ENCODE peak calls at places on chromosomes 3 and 15, in nine cellular contexts. K is fibroblast of the aortic adventitia, Y is upper lobe of right lung, X is choroid plexus epithelial cell, V is lung, J is type B pancreatic cell, O is K562, T is B cell, Q is WTC11. L is an unnamed sample.

GRCh38 chr15:88482263-88482662 is 14.8 kb downstream of the MRPS11 start:
- DNase-seq in K (no peak), Y (no peak), X (no peak), V (no peak), J (no peak), O (no peak), T (no peak), Q (no peak), L (no peak)

GRCh38 chr3:119352235-119352634 is 58.1 kb downstream of the ARHGAP31 start:
- DNase-seq in K (no peak), Y (no peak), X (peak; percentile 63), V (no peak), J (no peak), O (no peak), T (peak; percentile 29), Q (no peak), L (no peak)

GRCh38 chr3:123590685-123591450 is 6.0 kb upstream of the HACD2 start:
- DNase-seq in K (no peak), Y (no peak), X (no peak), V (no peak), J (no peak), O (no peak), T (no peak), Q (no peak), L (no peak)

GRCh38 chr3:183818706-183819624 is 6.4 kb downstream of the MAP6D1 start:
- DNase-seq in K (no peak), Y (no peak), X (no peak), V (no peak), J (no peak), O (no peak), T (no peak), Q (no peak), L (no peak)

GRCh38 chr3:108518895-108519294 is 8.5 kb upstream of the MYH15 start:
- DNase-seq in K (peak; percentile 12), Y (no peak), X (peak; percentile 54), V (no peak), J (no peak), O (no peak), T (no peak), Q (no peak), L (no peak)

GRCh38 chr15:80550219-80550909 is 144.7 kb upstream of the ABHD17C start:
- DNase-seq in K (peak; percentile 97), Y (no peak), X (peak; percentile 99), V (no peak), J (no peak), O (no peak), T (no peak), Q (no peak), L (no peak)

GRCh38 chr3:49899815-49900214 is 3.9 kb downstream of the MST1R start:
- DNase-seq in K (no peak), Y (no peak), X (peak; percentile 43), V (no peak), J (no peak), O (peak; percentile 40), T (no peak), Q (peak; percentile 61), L (no peak)

GRCh38 chr3:141289228-141289772 is 57.7 kb downstream of the PXYLP1 start:
- DNase-seq in K (no peak), Y (no peak), X (no peak), V (no peak), J (no peak), O (no peak), T (no peak), Q (no peak), L (peak; percentile 57)

GRCh38 chr3:193593666-193594025 is 638 bp downstream of the OPA1 start:
- DNase-seq in K (peak; percentile 43), Y (no peak), X (peak; percentile 31), V (no peak), J (no peak), O (peak; percentile 34), T (peak; percentile 20), Q (no peak), L (no peak)

GRCh38 chr3:124272611-124273151 is 280.8 kb upstream of the ROPN1 start:
- DNase-seq in K (no peak), Y (no peak), X (peak; percentile 37), V (no peak), J (no peak), O (no peak), T (no peak), Q (no peak), L (no peak)

GRCh38 chr3:159045279-159045678 is 243.4 kb downstream of the MFSD1 start:
- DNase-seq in K (no peak), Y (no peak), X (no peak), V (no peak), J (no peak), O (no peak), T (no peak), Q (no peak), L (no peak)

GRCh38 chr3:195154793-195155535 is 116.0 kb downstream of the XXYLT1 start:
- DNase-seq in K (peak; percentile 99), Y (peak; percentile 93), X (peak; percentile 98), V (peak; percentile 92), J (no peak), O (peak; percentile 57), T (peak; percentile 45), Q (no peak), L (no peak)

GRCh38 chr3:70982700-70983140 is 600.8 kb downstream of the FOXP1 start:
- DNase-seq in K (peak; percentile 86), Y (no peak), X (peak; percentile 87), V (no peak), J (peak; percentile 69), O (no peak), T (no peak), Q (peak; percentile 14), L (no peak)

GRCh38 chr3:62805578-62805977 is 69.6 kb downstream of the CADPS start:
- DNase-seq in K (no peak), Y (no peak), X (no peak), V (no peak), J (no peak), O (no peak), T (no peak), Q (no peak), L (no peak)

GRCh38 chr3:97967966-97968365 is 4.3 kb downstream of the RIOX2 start:
- DNase-seq in K (no peak), Y (no peak), X (no peak), V (no peak), J (no peak), O (peak; percentile 14), T (no peak), Q (peak; percentile 52), L (no peak)
- TF ChIP-seq CTCF in K (no peak), Y (no peak), X (peak; percentile 30), V (no peak), J (peak; percentile 16), O (peak; percentile 29), T (no peak), Q (no peak), L (no peak)

GRCh38 chr15:62758126-62758951 is 284.2 kb upstream of the TPM1 start:
- DNase-seq in K (peak; percentile 98), Y (no peak), X (peak; percentile 90), V (no peak), J (no peak), O (no peak), T (no peak), Q (no peak), L (no peak)

GRCh38 chr15:62756995-62757360 is 285.6 kb upstream of the TPM1 start:
- DNase-seq in K (no peak), Y (no peak), X (no peak), V (no peak), J (no peak), O (no peak), T (no peak), Q (no peak), L (no peak)

GRCh38 chr15:62758952-62759349 is 283.6 kb upstream of the TPM1 start:
- DNase-seq in K (no peak), Y (no peak), X (no peak), V (no peak), J (no peak), O (no peak), T (no peak), Q (no peak), L (no peak)

GRCh38 chr15:62757535-62757934 is 285.0 kb upstream of the TPM1 start:
- DNase-seq in K (no peak), Y (no peak), X (no peak), V (no peak), J (no peak), O (no peak), T (no peak), Q (no peak), L (no peak)

DNA sequence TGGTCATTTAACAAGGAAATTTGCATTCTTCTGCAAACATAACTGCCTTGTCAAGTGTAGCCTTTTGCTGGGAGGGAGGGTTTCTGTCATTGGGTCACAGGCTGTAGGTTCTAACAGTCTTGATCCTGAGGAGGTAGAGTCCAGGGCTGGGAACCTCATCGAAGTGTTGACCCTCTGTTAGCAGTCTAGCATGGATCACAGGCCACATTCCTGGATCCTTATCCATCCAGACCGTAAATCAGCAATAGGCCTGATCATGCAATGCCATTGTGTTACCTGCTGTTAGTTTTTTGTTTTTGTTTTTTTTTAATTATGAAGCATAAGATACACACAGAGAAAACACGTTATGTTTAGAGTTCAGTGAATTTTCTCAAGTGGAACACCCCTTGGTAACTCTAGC is 282.0 kb upstream of the TPM1 start:
- DNase-seq in K (no peak), Y (no peak), X (no peak), V (no peak), J (no peak), O (no peak), T (no peak), Q (no peak), L (no peak)
- TF ChIP-seq CTCF in K (no peak), Y (no peak), X (no peak), V (no peak), J (no peak), O (no peak), T (no peak), Q (no peak), L (no peak)

GRCh38 chr3:197750863-197751737 is 1.4 kb downstream of the FYTTD1 start:
- DNase-seq in K (peak; percentile 62), Y (peak; percentile 73), X (peak; percentile 59), V (peak; percentile 35), J (no peak), O (no peak), T (no peak), Q (no peak), L (no peak)

GRCh38 chr3:197752107-197752506 is 2.4 kb downstream of the FYTTD1 start:
- DNase-seq in K (no peak), Y (no peak), X (no peak), V (no peak), J (no peak), O (no peak), T (no peak), Q (no peak), L (no peak)

GRCh38 chr3:197750396-197750831 is 731 bp downstream of the FYTTD1 start:
- DNase-seq in K (peak; percentile 65), Y (peak; percentile 85), X (peak; percentile 78), V (peak; percentile 70), J (no peak), O (peak; percentile 68), T (peak; percentile 82), Q (peak; percentile 51), L (no peak)

GRCh38 chr3:197756704-197757103 is 7.0 kb downstream of the FYTTD1 start:
- DNase-seq in K (no peak), Y (no peak), X (no peak), V (no peak), J (no peak), O (no peak), T (no peak), Q (no peak), L (no peak)

GRCh38 chr3:197753263-197753662 is 3.6 kb downstream of the FYTTD1 start:
- DNase-seq in K (no peak), Y (no peak), X (peak; percentile 29), V (no peak), J (no peak), O (no peak), T (no peak), Q (no peak), L (no peak)
- TF ChIP-seq CTCF in K (peak; percentile 24), Y (no peak), X (peak; percentile 21), V (no peak), J (peak; percentile 60), O (no peak), T (peak; percentile 28), Q (no peak), L (no peak)

GRCh38 chr3:102235679-102236078 is 199.1 kb upstream of the ZPLD1 start:
- DNase-seq in K (peak; percentile 71), Y (no peak), X (peak; percentile 65), V (no peak), J (no peak), O (no peak), T (no peak), Q (peak; percentile 26), L (no peak)
- TF ChIP-seq CTCF in K (peak; percentile 80), Y (no peak), X (peak; percentile 85), V (peak; percentile 49), J (no peak), O (no peak), T (peak; percentile 72), Q (no peak), L (peak; percentile 14)